ENCODE peak calls at places on chromosomes 3 and 15, in seven cellular contexts. O is H1, U is spleen, Y is HCT116, J is A549, H is heart left ventricle, V is testis. G is an unnamed sample.

GRCh38 chr3:122299872-122300460 is 25.1 kb upstream of the CSTA start:
- DNase-seq in O (peak), U (no peak), Y (peak), J (peak), H (no peak), V (peak), G (no peak)

GRCh38 chr3:105423392-105423791 is 56.7 kb downstream of the ALCAM start:
- DNase-seq in O (no peak), U (no peak), Y (no peak), J (no peak), H (no peak), V (no peak), G (no peak)

GRCh38 chr15:73355866-73356265 is 12.9 kb downstream of the HCN4 start:
- DNase-seq in O (no peak), U (no peak), Y (no peak), J (no peak), H (no peak), V (no peak), G (no peak)

GRCh38 chr3:88002448-88002847 is 56.4 kb downstream of the CGGBP1 start:
- DNase-seq in O (no peak), U (no peak), Y (no peak), J (no peak), H (no peak), V (no peak), G (no peak)

GRCh38 chr3:145972851-145973250 is 188.1 kb downstream of the PLOD2 start:
- DNase-seq in O (no peak), U (no peak), Y (no peak), J (no peak), H (no peak), V (no peak), G (no peak)

GRCh38 chr3:66989241-66989640 is 8.9 kb upstream of the KBTBD8 start:
- DNase-seq in O (no peak), U (no peak), Y (no peak), J (no peak), H (no peak), V (no peak), G (no peak)

GRCh38 chr3:63343674-63344073 is 65.6 kb downstream of the SYNPR start:
- DNase-seq in O (no peak), U (no peak), Y (peak), J (peak), H (peak), V (peak), G (peak)

GRCh38 chr3:85498177-85498576 is 539.4 kb downstream of the CADM2 start:
- DNase-seq in O (no peak), U (no peak), Y (no peak), J (no peak), H (no peak), V (no peak), G (no peak)

GRCh38 chr15:71600237-71600636 is 210.1 kb upstream of the NR2E3 start:
- DNase-seq in O (no peak), U (no peak), Y (no peak), J (peak), H (no peak), V (no peak), G (no peak)

GRCh38 chr3:88596451-88596850 is 446.7 kb downstream of the C3orf38 start:
- DNase-seq in O (no peak), U (no peak), Y (no peak), J (no peak), H (no peak), V (no peak), G (no peak)

GRCh38 chr15:59364238-59364637 is 8.4 kb downstream of the MYO1E start:
- DNase-seq in O (no peak), U (no peak), Y (no peak), J (no peak), H (no peak), V (no peak), G (no peak)

GRCh38 chr3:8954938-8955763 is 8.1 kb downstream of the RAD18 start:
- DNase-seq in O (no peak), U (no peak), Y (no peak), J (no peak), H (no peak), V (no peak), G (no peak)

GRCh38 chr3:123576119-123576518 is 8.7 kb downstream of the HACD2 start:
- DNase-seq in O (no peak), U (no peak), Y (no peak), J (no peak), H (no peak), V (no peak), G (no peak)

GRCh38 chr15:73273181-73274002 is 95.4 kb downstream of the HCN4 start:
- DNase-seq in O (peak), U (no peak), Y (peak), J (peak), H (no peak), V (peak), G (peak)

GRCh38 chr3:127452321-127452821 is 138.2 kb downstream of the TPRA1 start:
- DNase-seq in O (no peak), U (peak), Y (no peak), J (no peak), H (no peak), V (no peak), G (no peak)

GRCh38 chr15:84833447-84833846 is 16.3 kb downstream of the ALPK3 start:
- DNase-seq in O (no peak), U (no peak), Y (no peak), J (no peak), H (no peak), V (no peak), G (peak)

GRCh38 chr3:5126586-5126985 is 4.5 kb downstream of the ARL8B start:
- DNase-seq in O (no peak), U (no peak), Y (no peak), J (no peak), H (no peak), V (no peak), G (no peak)

GRCh38 chr3:13016083-13016725 is 57.0 kb downstream of the IQSEC1 start:
- DNase-seq in O (no peak), U (peak), Y (no peak), J (no peak), H (peak), V (no peak), G (no peak)

GRCh38 chr3:144403040-144403457 is 431.4 kb downstream of the DIPK2A start:
- DNase-seq in O (no peak), U (no peak), Y (no peak), J (no peak), H (no peak), V (peak), G (no peak)

GRCh38 chr3:184415229-184415517 is 35.3 kb downstream of the CHRD start:
- DNase-seq in O (no peak), U (no peak), Y (no peak), J (no peak), H (no peak), V (no peak), G (no peak)

GRCh38 chr15:54556231-54556630 is 578.0 kb downstream of the UNC13C start:
- DNase-seq in O (no peak), U (no peak), Y (no peak), J (no peak), H (no peak), V (no peak), G (no peak)

GRCh38 chr15:79598639-79599038 is 166.5 kb downstream of the MINAR1 start:
- DNase-seq in O (no peak), U (no peak), Y (no peak), J (no peak), H (no peak), V (no peak), G (no peak)

GRCh38 chr15:70582143-70582945 is 181.0 kb downstream of the UACA start:
- DNase-seq in O (no peak), U (no peak), Y (no peak), J (no peak), H (no peak), V (no peak), G (no peak)

GRCh38 chr3:115469649-115470048 is 153.7 kb upstream of the GAP43 start:
- DNase-seq in O (no peak), U (no peak), Y (no peak), J (no peak), H (no peak), V (no peak), G (no peak)

GRCh38 chr15:87609474-87609873 is 647.1 kb downstream of the NTRK3 start:
- DNase-seq in O (no peak), U (no peak), Y (no peak), J (peak), H (no peak), V (no peak), G (no peak)

GRCh38 chr15:31333119-31333518 is 6.5 kb downstream of the KLF13 start:
- DNase-seq in O (no peak), U (peak), Y (no peak), J (no peak), H (no peak), V (no peak), G (no peak)

GRCh38 chr3:106710596-106710995 is 666.6 kb upstream of the CCDC54 start:
- DNase-seq in O (no peak), U (no peak), Y (no peak), J (no peak), H (no peak), V (no peak), G (no peak)
- TF ChIP-seq POLR2A in O (no peak), U (no peak), Y (no peak), J (no peak), H (no peak), V (no peak), G (no peak)

DNA sequence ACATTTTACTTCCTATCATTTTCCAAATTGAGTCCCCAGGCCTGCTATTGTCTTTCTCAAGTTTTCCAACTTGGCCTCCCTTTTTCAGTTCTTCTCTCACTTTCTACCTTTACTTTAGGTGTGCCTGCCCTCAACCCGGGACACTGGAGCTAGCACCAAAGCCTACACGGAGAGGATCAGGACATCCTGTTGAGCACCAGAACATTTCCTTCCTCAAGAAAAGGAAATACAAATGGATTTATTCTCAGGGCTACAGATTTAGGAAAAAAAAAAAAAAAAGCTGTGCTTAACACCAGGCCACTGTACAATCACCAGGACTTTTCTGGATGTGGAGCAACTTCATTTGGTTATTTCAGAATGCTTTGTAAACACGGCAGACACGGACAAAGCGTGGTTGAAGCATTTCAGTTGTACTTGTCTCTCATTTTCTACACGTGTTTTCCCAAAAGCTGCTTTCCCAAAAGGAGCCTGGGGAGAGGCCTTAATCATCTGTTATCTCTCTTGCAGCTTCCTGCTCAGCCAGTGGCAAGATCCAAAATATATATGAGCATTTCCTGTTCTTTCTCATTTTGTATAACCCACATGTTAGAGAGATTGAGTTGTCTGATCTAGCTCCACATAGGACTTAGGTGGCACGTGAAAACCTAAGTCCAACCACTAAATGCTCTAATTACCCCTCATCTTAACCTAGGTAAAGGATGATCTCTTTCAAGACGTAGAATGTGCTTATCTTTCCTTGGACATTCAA is 15.5 kb upstream of the ATP1B3 start:
- DNase-seq in O (no peak), U (no peak), Y (no peak), J (no peak), H (no peak), V (no peak), G (no peak)
- H3K27ac ChIP-seq in O (no peak), U (no peak), Y (no peak), J (no peak), H (peak), V (no peak), G (no peak)

DNA sequence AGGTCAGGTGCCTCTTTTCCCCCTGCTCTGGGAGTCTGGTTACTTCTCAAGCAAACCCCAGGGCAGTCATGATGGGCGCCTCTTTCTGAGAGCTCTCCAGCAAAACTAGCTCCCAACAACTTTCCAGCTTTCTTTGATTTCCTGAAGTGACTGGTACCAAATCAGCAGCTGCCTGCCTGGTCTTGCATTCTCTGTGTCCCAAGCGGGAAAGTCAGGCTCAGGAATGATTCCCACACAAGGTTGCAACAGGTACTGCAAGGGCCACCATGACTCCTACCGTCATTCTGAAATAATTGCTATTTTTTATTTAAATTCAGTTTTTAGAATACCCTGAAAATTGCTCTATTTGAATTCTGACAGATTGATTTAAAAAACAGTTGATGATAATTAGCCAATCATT is 658.7 kb downstream of the SQOR start:
- DNase-seq in O (no peak), U (no peak), Y (no peak), J (no peak), H (no peak), V (no peak), G (no peak)
- TF ChIP-seq CTCF in O (no peak), U (no peak), Y (no peak), J (no peak), H (no peak), V (no peak), G (no peak)

GRCh38 chr3:52813810-52814209 is 16.7 kb downstream of the ITIH4 start:
- DNase-seq in O (no peak), U (no peak), Y (no peak), J (no peak), H (no peak), V (no peak), G (no peak)

GRCh38 chr3:52809821-52810377 is 15.3 kb downstream of the ITIH3 start:
- DNase-seq in O (no peak), U (no peak), Y (no peak), J (no peak), H (no peak), V (no peak), G (no peak)

GRCh38 chr3:52809149-52809548 is 14.6 kb downstream of the ITIH3 start:
- DNase-seq in O (no peak), U (no peak), Y (no peak), J (no peak), H (no peak), V (no peak), G (no peak)

GRCh38 chr3:52811452-52812011 is 16.9 kb downstream of the ITIH3 start:
- DNase-seq in O (no peak), U (no peak), Y (no peak), J (no peak), H (no peak), V (no peak), G (no peak)

DNA sequence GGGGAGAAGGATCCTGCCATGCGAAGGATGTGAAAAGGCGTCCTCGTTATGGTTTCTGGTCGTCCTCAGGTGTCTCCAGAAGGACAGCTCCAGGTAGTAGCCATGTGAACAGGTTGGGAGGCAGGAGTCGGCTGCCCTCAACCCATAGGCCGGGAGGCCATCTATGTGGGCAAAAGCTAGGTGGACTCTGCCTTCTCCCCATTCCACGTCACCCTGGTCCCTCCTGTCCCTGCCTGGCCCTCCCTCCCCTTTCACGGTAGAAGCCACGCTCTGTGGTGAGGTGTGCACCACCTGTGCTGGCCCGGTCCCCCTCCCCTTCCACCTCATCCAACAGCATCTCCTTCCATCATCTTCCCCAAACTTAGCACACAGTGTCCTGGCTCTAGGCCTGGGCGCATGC is 16.3 kb downstream of the ITIH3 start:
- DNase-seq in O (no peak), U (no peak), Y (no peak), J (no peak), H (no peak), V (no peak), G (no peak)
- TF ChIP-seq POLR2A in O (no peak), U (no peak), Y (no peak), J (no peak), H (no peak), V (no peak), G (no peak)

G was measured in ovary.